ENCODE peak calls at places on chromosomes 5 and 9, in seven cellular contexts. One of them, this sample, is unnamed.

GRCh38 chr9:133353548-133353947 is 2.7 kb downstream of the SURF1 start:
- DNase-seq in AG04450: no peak
- DNase-seq in cardiac muscle cell: no peak
- DNase-seq in ascending aorta: no peak
- DNase-seq in tibial artery: no peak
- DNase-seq in colonic mucosa: no peak
- DNase-seq in fibroblast of lung: no peak
- DNase-seq in this sample: no peak

GRCh38 chr5:75089137-75089536 is 36.8 kb upstream of the GCNT4 start:
- DNase-seq in tibial artery: no peak
- DNase-seq in fibroblast of lung: no peak
- DNase-seq in ascending aorta: no peak
- DNase-seq in colonic mucosa: no peak
- DNase-seq in cardiac muscle cell: no peak
- DNase-seq in AG04450: no peak
- DNase-seq in this sample: no peak

GRCh38 chr5:83718195-83718825 is 2.3 kb downstream of the HAPLN1 start:
- DNase-seq in fibroblast of lung: peak; percentile 81
- DNase-seq in colonic mucosa: peak; percentile 64
- DNase-seq in tibial artery: no peak
- DNase-seq in cardiac muscle cell: peak; percentile 86
- DNase-seq in AG04450: peak; percentile 38
- DNase-seq in ascending aorta: peak; percentile 70
- DNase-seq in this sample: no peak

GRCh38 chr5:6634327-6634713 is 1.1 kb downstream of the SRD5A1 start:
- DNase-seq in ascending aorta: no peak
- DNase-seq in fibroblast of lung: no peak
- DNase-seq in colonic mucosa: no peak
- DNase-seq in tibial artery: no peak
- DNase-seq in cardiac muscle cell: no peak
- DNase-seq in AG04450: no peak
- DNase-seq in this sample: no peak

GRCh38 chr5:141672071-141672855 is 9.8 kb downstream of the ARAP3 start:
- DNase-seq in colonic mucosa: no peak
- DNase-seq in ascending aorta: no peak
- DNase-seq in fibroblast of lung: no peak
- DNase-seq in AG04450: no peak
- DNase-seq in tibial artery: no peak
- DNase-seq in cardiac muscle cell: no peak
- DNase-seq in this sample: no peak

GRCh38 chr5:72093824-72094223 is 13.5 kb upstream of the MAP1B start:
- DNase-seq in tibial artery: no peak
- DNase-seq in fibroblast of lung: no peak
- DNase-seq in AG04450: no peak
- DNase-seq in ascending aorta: no peak
- DNase-seq in colonic mucosa: no peak
- DNase-seq in cardiac muscle cell: no peak
- DNase-seq in this sample: no peak

GRCh38 chr9:81855538-81855937 is 72.7 kb upstream of the SPATA31D4 start:
- DNase-seq in fibroblast of lung: peak; percentile 75
- DNase-seq in ascending aorta: no peak
- DNase-seq in AG04450: no peak
- DNase-seq in cardiac muscle cell: no peak
- DNase-seq in tibial artery: no peak
- DNase-seq in colonic mucosa: no peak
- DNase-seq in this sample: no peak

GRCh38 chr5:125266106-125266505 is 519.7 kb upstream of the ZNF608 start:
- DNase-seq in ascending aorta: no peak
- DNase-seq in colonic mucosa: no peak
- DNase-seq in cardiac muscle cell: no peak
- DNase-seq in AG04450: no peak
- DNase-seq in fibroblast of lung: no peak
- DNase-seq in tibial artery: no peak
- DNase-seq in this sample: no peak

GRCh38 chr5:168654225-168654624 is 75.1 kb upstream of the PANK3 start:
- DNase-seq in fibroblast of lung: peak; percentile 46
- DNase-seq in AG04450: no peak
- DNase-seq in tibial artery: peak; percentile 61
- DNase-seq in cardiac muscle cell: peak; percentile 77
- DNase-seq in ascending aorta: no peak
- DNase-seq in colonic mucosa: no peak
- DNase-seq in this sample: no peak

GRCh38 chr5:80408475-80408875 is 611 bp downstream of the ZFYVE16 start:
- DNase-seq in cardiac muscle cell: peak; percentile 49
- DNase-seq in tibial artery: peak; percentile 81
- DNase-seq in colonic mucosa: no peak
- DNase-seq in fibroblast of lung: peak; percentile 44
- DNase-seq in ascending aorta: no peak
- DNase-seq in AG04450: no peak
- DNase-seq in this sample: peak; percentile 73

GRCh38 chr5:99060306-99061261 is 131.8 kb upstream of the CHD1 start:
- DNase-seq in tibial artery: peak; percentile 73
- DNase-seq in fibroblast of lung: peak; percentile 75
- DNase-seq in ascending aorta: peak; percentile 72
- DNase-seq in AG04450: peak; percentile 34
- DNase-seq in colonic mucosa: peak; percentile 90
- DNase-seq in cardiac muscle cell: peak; percentile 78
- DNase-seq in this sample: peak; percentile 81

GRCh38 chr5:125199968-125200841 is 453.8 kb upstream of the ZNF608 start:
- DNase-seq in cardiac muscle cell: peak; percentile 19
- DNase-seq in ascending aorta: no peak
- DNase-seq in colonic mucosa: no peak
- DNase-seq in AG04450: no peak
- DNase-seq in tibial artery: no peak
- DNase-seq in fibroblast of lung: peak; percentile 15
- DNase-seq in this sample: no peak

GRCh38 chr5:10831416-10831815 is 70.4 kb upstream of the DAP start:
- DNase-seq in cardiac muscle cell: peak; percentile 15
- DNase-seq in colonic mucosa: no peak
- DNase-seq in AG04450: peak; percentile 92
- DNase-seq in ascending aorta: no peak
- DNase-seq in tibial artery: no peak
- DNase-seq in fibroblast of lung: peak; percentile 94
- DNase-seq in this sample: no peak

GRCh38 chr5:39604491-39604890 is 179.7 kb upstream of the DAB2 start:
- DNase-seq in fibroblast of lung: peak; percentile 69
- DNase-seq in ascending aorta: no peak
- DNase-seq in colonic mucosa: no peak
- DNase-seq in AG04450: no peak
- DNase-seq in tibial artery: no peak
- DNase-seq in cardiac muscle cell: no peak
- DNase-seq in this sample: no peak

GRCh38 chr9:90458485-90458884 is 184.1 kb downstream of the DIRAS2 start:
- DNase-seq in colonic mucosa: peak; percentile 73
- DNase-seq in AG04450: no peak
- DNase-seq in cardiac muscle cell: no peak
- DNase-seq in ascending aorta: no peak
- DNase-seq in tibial artery: no peak
- DNase-seq in fibroblast of lung: no peak
- DNase-seq in this sample: no peak

GRCh38 chr5:157564149-157564711 is 11.3 kb downstream of the ADAM19 start:
- DNase-seq in tibial artery: no peak
- DNase-seq in AG04450: no peak
- DNase-seq in colonic mucosa: no peak
- DNase-seq in fibroblast of lung: no peak
- DNase-seq in cardiac muscle cell: no peak
- DNase-seq in ascending aorta: no peak
- DNase-seq in this sample: no peak

GRCh38 chr9:135284386-135285134 is 195.0 kb upstream of the PPP1R26 start:
- DNase-seq in ascending aorta: no peak
- DNase-seq in fibroblast of lung: no peak
- DNase-seq in cardiac muscle cell: no peak
- DNase-seq in tibial artery: no peak
- DNase-seq in colonic mucosa: no peak
- DNase-seq in AG04450: no peak
- DNase-seq in this sample: no peak

GRCh38 chr5:82561786-82562185 is 283.6 kb upstream of the RPS23 start:
- DNase-seq in AG04450: no peak
- DNase-seq in fibroblast of lung: peak; percentile 25
- DNase-seq in tibial artery: no peak
- DNase-seq in ascending aorta: no peak
- DNase-seq in cardiac muscle cell: peak; percentile 52
- DNase-seq in colonic mucosa: no peak
- DNase-seq in this sample: no peak

GRCh38 chr9:77648458-77649108 is 461 bp upstream of the GNA14 start:
- DNase-seq in cardiac muscle cell: peak; percentile 60
- DNase-seq in AG04450: no peak
- DNase-seq in tibial artery: peak; percentile 70
- DNase-seq in ascending aorta: peak; percentile 69
- DNase-seq in fibroblast of lung: peak; percentile 22
- DNase-seq in colonic mucosa: peak; percentile 79
- DNase-seq in this sample: peak; percentile 73

GRCh38 chr5:160158087-160158486 is 38.8 kb upstream of the PWWP2A start:
- DNase-seq in tibial artery: no peak
- DNase-seq in AG04450: no peak
- DNase-seq in ascending aorta: no peak
- DNase-seq in fibroblast of lung: no peak
- DNase-seq in colonic mucosa: no peak
- DNase-seq in cardiac muscle cell: no peak
- DNase-seq in this sample: no peak

GRCh38 chr9:122904466-122904822 is 715 bp downstream of the RC3H2 start:
- DNase-seq in cardiac muscle cell: peak; percentile 48
- DNase-seq in colonic mucosa: peak; percentile 44
- DNase-seq in AG04450: no peak
- DNase-seq in fibroblast of lung: peak; percentile 40
- DNase-seq in ascending aorta: peak; percentile 67
- DNase-seq in tibial artery: peak; percentile 69
- DNase-seq in this sample: peak; percentile 55

GRCh38 chr5:149757186-149757950 is 27.3 kb downstream of the PPARGC1B start:
- DNase-seq in colonic mucosa: peak; percentile 63
- DNase-seq in fibroblast of lung: no peak
- DNase-seq in cardiac muscle cell: no peak
- DNase-seq in ascending aorta: no peak
- DNase-seq in tibial artery: no peak
- DNase-seq in AG04450: no peak
- DNase-seq in this sample: no peak

GRCh38 chr9:93567271-93567959 is 9.0 kb upstream of the PHF2 start:
- DNase-seq in fibroblast of lung: peak; percentile 14
- DNase-seq in colonic mucosa: no peak
- DNase-seq in tibial artery: peak; percentile 51
- DNase-seq in cardiac muscle cell: no peak
- DNase-seq in AG04450: no peak
- DNase-seq in ascending aorta: no peak
- DNase-seq in this sample: peak; percentile 52

GRCh38 chr5:79133657-79134451 is 22.2 kb downstream of the BHMT start:
- DNase-seq in ascending aorta: peak; percentile 84
- DNase-seq in fibroblast of lung: peak; percentile 94
- DNase-seq in AG04450: peak; percentile 71
- DNase-seq in cardiac muscle cell: peak; percentile 90
- DNase-seq in colonic mucosa: peak; percentile 72
- DNase-seq in tibial artery: peak; percentile 74
- DNase-seq in this sample: peak; percentile 55

GRCh38 chr9:138122201-138122600 is 244.6 kb downstream of the CACNA1B start:
- DNase-seq in ascending aorta: no peak
- DNase-seq in colonic mucosa: no peak
- DNase-seq in tibial artery: no peak
- DNase-seq in AG04450: no peak
- DNase-seq in fibroblast of lung: no peak
- DNase-seq in cardiac muscle cell: no peak
- DNase-seq in this sample: no peak
- H3K9me3 ChIP-seq in ascending aorta: no peaks in the 10 kb centered on the region
- H3K9me3 ChIP-seq in colonic mucosa: no peaks in the 10 kb centered on the region
- H3K9me3 ChIP-seq in tibial artery: no peaks in the 10 kb centered on the region
- H3K9me3 ChIP-seq in AG04450: peaks cover 68% of the 10 kb centered on the region
- H3K9me3 ChIP-seq in fibroblast of lung: no peaks in the 10 kb centered on the region
- H3K9me3 ChIP-seq in cardiac muscle cell: no peaks in the 10 kb centered on the region
- H3K9me3 ChIP-seq in this sample: no peaks in the 10 kb centered on the region

GRCh38 chr5:93621340-93621872 is 38.4 kb downstream of the NR2F1 start:
- DNase-seq in fibroblast of lung: peak; percentile 72
- DNase-seq in colonic mucosa: peak; percentile 82
- DNase-seq in cardiac muscle cell: peak; percentile 81
- DNase-seq in AG04450: no peak
- DNase-seq in tibial artery: peak; percentile 84
- DNase-seq in ascending aorta: peak; percentile 82
- DNase-seq in this sample: peak; percentile 73

GRCh38 chr5:93623153-93623552 is 40.1 kb downstream of the NR2F1 start:
- DNase-seq in cardiac muscle cell: no peak
- DNase-seq in colonic mucosa: no peak
- DNase-seq in AG04450: no peak
- DNase-seq in ascending aorta: no peak
- DNase-seq in fibroblast of lung: no peak
- DNase-seq in tibial artery: no peak
- DNase-seq in this sample: no peak

GRCh38 chr5:93622240-93622885 is 39.3 kb downstream of the NR2F1 start:
- DNase-seq in fibroblast of lung: peak; percentile 78
- DNase-seq in AG04450: no peak
- DNase-seq in ascending aorta: no peak
- DNase-seq in tibial artery: no peak
- DNase-seq in colonic mucosa: no peak
- DNase-seq in cardiac muscle cell: peak; percentile 74
- DNase-seq in this sample: no peak

GRCh38 chr5:93620487-93621339 is 37.7 kb downstream of the NR2F1 start:
- DNase-seq in AG04450: no peak
- DNase-seq in fibroblast of lung: peak; percentile 73
- DNase-seq in tibial artery: peak; percentile 74
- DNase-seq in colonic mucosa: peak; percentile 76
- DNase-seq in cardiac muscle cell: peak; percentile 69
- DNase-seq in ascending aorta: peak; percentile 74
- DNase-seq in this sample: peak; percentile 78
- TF ChIP-seq CTCF in AG04450: no peak
- TF ChIP-seq CTCF in fibroblast of lung: peak; percentile 11
- TF ChIP-seq CTCF in tibial artery: no peak
- TF ChIP-seq CTCF in colonic mucosa: no peak
- TF ChIP-seq CTCF in cardiac muscle cell: peak; percentile 12
- TF ChIP-seq CTCF in ascending aorta: no peak
- TF ChIP-seq CTCF in this sample: no peak

GRCh38 chr5:61232490-61232889 is 70.2 kb upstream of the SMIM15 start:
- DNase-seq in tibial artery: no peak
- DNase-seq in cardiac muscle cell: peak; percentile 63
- DNase-seq in colonic mucosa: no peak
- DNase-seq in fibroblast of lung: peak; percentile 12
- DNase-seq in ascending aorta: no peak
- DNase-seq in AG04450: no peak
- DNase-seq in this sample: no peak
- H3K4me3 ChIP-seq in tibial artery: peak overlapping the region; percentile 8
- H3K4me3 ChIP-seq in cardiac muscle cell: no peak overlapping the region
- H3K4me3 ChIP-seq in colonic mucosa: no peak overlapping the region
- H3K4me3 ChIP-seq in fibroblast of lung: no peak overlapping the region
- H3K4me3 ChIP-seq in ascending aorta: no peak overlapping the region
- H3K4me3 ChIP-seq in AG04450: no peak overlapping the region
- H3K4me3 ChIP-seq in this sample: no peak overlapping the region

DNA sequence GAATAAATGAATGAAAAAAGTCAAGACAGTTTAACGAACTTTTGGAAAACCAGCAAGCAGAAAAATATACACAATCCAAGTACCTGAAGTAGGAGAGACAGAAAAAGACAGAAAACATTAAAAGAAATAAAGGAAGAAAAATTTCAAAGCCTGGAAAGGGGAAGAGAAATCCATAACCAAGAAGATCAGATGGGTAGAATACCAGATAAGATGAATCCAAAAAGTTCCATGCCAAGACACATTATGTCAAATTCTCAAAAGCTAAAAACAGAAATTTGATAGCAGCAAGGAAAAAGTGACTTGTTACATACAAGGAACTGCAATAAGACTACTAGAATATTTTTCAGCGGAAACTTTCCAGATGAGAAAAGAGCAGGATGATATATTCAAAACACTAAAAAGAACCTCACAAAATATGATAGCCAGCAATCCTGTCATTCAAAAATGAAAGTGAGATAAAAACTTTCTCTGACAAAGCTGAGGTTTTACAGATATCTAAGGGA is 7.6 kb upstream of the ZNF300 start:
- DNase-seq in AG04450: no peak
- DNase-seq in tibial artery: no peak
- DNase-seq in ascending aorta: no peak
- DNase-seq in colonic mucosa: no peak
- DNase-seq in cardiac muscle cell: no peak
- DNase-seq in fibroblast of lung: no peak
- DNase-seq in this sample: no peak
- H3K9me3 ChIP-seq in AG04450: peaks cover 3% of the 10 kb centered on the region
- H3K9me3 ChIP-seq in tibial artery: peaks cover 38% of the 10 kb centered on the region
- H3K9me3 ChIP-seq in ascending aorta: peaks cover 26% of the 10 kb centered on the region
- H3K9me3 ChIP-seq in colonic mucosa: no peaks in the 10 kb centered on the region
- H3K9me3 ChIP-seq in cardiac muscle cell: no peaks in the 10 kb centered on the region
- H3K9me3 ChIP-seq in fibroblast of lung: no peaks in the 10 kb centered on the region
- H3K9me3 ChIP-seq in this sample: peaks cover 43% of the 10 kb centered on the region